ENCODE peak calls at places on chromosomes 3 and 15, in four cellular contexts. T is brain microvascular endothelial cell, Y is lower lobe of right lung, E is GM23338. W is an unnamed sample.

GRCh38 chr15:67512140-67512539 is 8.8 kb upstream of the C15orf61 start:
- DNase-seq in T (no peak), E (no peak), Y (no peak), W (no peak)

GRCh38 chr3:31423522-31423921 is 109.2 kb upstream of the STT3B start:
- DNase-seq in T (peak), E (no peak), Y (no peak), W (no peak)

GRCh38 chr3:167829057-167829456 is 93.5 kb downstream of the SERPINI1 start:
- DNase-seq in Y (no peak), T (no peak), E (no peak), W (no peak)

GRCh38 chr3:1693145-1693544 is 405.5 kb upstream of the CNTN4 start:
- DNase-seq in Y (no peak), T (no peak), E (peak), W (no peak)

GRCh38 chr3:149494022-149494758 is 19.7 kb downstream of the TM4SF4 start:
- DNase-seq in Y (peak), T (peak), E (peak), W (peak)

GRCh38 chr15:63276342-63277043 is 912 bp upstream of the APH1B start:
- DNase-seq in T (no peak), E (no peak), Y (no peak), W (no peak)

GRCh38 chr3:15460891-15461524 is 33.6 kb downstream of the EAF1 start:
- DNase-seq in Y (no peak), T (no peak), E (no peak), W (no peak)

GRCh38 chr3:129758921-129759320 is 134.6 kb downstream of the TMCC1 start:
- DNase-seq in Y (no peak), E (no peak), T (no peak), W (no peak)

GRCh38 chr3:45026038-45026437 is at the start of gene CLEC3B:
- DNase-seq in E (no peak), T (peak), Y (peak), W (peak)

GRCh38 chr3:104244680-104245079 is 1122.0 kb upstream of the ALCAM start:
- DNase-seq in E (no peak), T (no peak), Y (no peak), W (no peak)

GRCh38 chr3:133042778-133043177 is 4.6 kb downstream of the TMEM108 start:
- DNase-seq in E (no peak), Y (no peak), T (peak), W (no peak)

GRCh38 chr15:96331141-96331941 is 841 bp downstream of the NR2F2 start:
- DNase-seq in E (no peak), Y (peak), T (peak), W (no peak)

GRCh38 chr15:62647195-62647865 is 395.2 kb upstream of the TPM1 start:
- DNase-seq in E (no peak), Y (no peak), T (peak), W (no peak)

GRCh38 chr3:114274929-114275328 is 18.9 kb upstream of the TIGIT start:
- DNase-seq in T (peak), E (no peak), Y (no peak), W (no peak)

GRCh38 chr15:29070471-29071192 is 184.9 kb downstream of the APBA2 start:
- DNase-seq in E (no peak), Y (no peak), T (no peak), W (no peak)

GRCh38 chr3:126568776-126569342 is 10.1 kb upstream of the C3orf22 start:
- DNase-seq in E (no peak), Y (no peak), T (no peak), W (no peak)

GRCh38 chr3:139020868-139021234 is at the start of gene PRR23B:
- DNase-seq in Y (no peak), T (no peak), E (peak), W (no peak)

GRCh38 chr15:48967336-48967735 is 3.6 kb upstream of the SHC4 start:
- DNase-seq in E (no peak), Y (no peak), T (no peak), W (no peak)

GRCh38 chr3:182389041-182389815 is 404.1 kb upstream of the ATP11B start:
- DNase-seq in E (no peak), T (no peak), Y (no peak), W (no peak)

GRCh38 chr3:47444103-47444502 is 31.6 kb downstream of the SCAP start:
- DNase-seq in Y (no peak), E (no peak), T (no peak), W (no peak)
- H3K4me3 ChIP-seq in Y (no peak), E (no peak), T (no peak), W (no peak)

GRCh38 chr15:39598186-39598850 is 17.4 kb downstream of the THBS1 start:
- DNase-seq in Y (no peak), E (no peak), T (no peak), W (no peak)
- H3K27ac ChIP-seq in Y (no peak), E (no peak), T (no peak), W (no peak)

DNA sequence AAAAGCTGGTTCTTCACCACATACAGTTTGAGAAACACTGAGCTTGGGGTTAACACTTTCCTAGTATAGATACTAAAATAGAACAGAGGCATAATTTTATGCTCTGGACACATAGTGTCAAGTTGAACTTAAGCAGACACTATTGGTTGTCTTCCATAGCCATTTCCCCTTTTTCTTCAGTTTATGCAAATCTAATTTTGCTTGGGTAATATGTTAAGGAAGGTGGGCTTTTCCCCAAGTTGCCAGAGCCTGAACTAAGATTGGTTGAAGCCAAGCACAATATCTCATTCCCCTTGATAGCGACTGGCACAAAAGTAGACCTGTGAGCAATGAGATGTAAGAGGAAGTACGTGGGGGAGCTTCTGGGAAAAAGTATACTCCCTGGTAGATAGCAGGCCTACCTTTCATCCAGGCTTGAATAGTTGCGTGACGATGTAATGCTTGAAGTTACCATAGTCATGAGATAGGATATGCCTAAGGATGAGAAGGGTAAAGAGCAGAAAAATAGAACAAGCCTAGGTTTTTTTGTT is 4.5 kb upstream of the POPDC2 start:
- DNase-seq in Y (no peak), E (no peak), T (peak), W (no peak)
- H3K4me3 ChIP-seq in Y (no peak), E (no peak), T (no peak), W (no peak)

GRCh38 chr3:51276046-51276445 is 109.0 kb upstream of the MANF start:
- DNase-seq in T (no peak), Y (no peak), E (no peak), W (no peak)

GRCh38 chr3:51279448-51279847 is 105.6 kb upstream of the MANF start:
- DNase-seq in T (no peak), Y (no peak), E (no peak), W (no peak)

GRCh38 chr3:51283421-51283820 is 101.7 kb upstream of the MANF start:
- DNase-seq in E (no peak), Y (no peak), T (peak), W (no peak)

GRCh38 chr3:51282931-51283330 is 102.2 kb upstream of the MANF start:
- DNase-seq in T (peak), E (no peak), Y (no peak), W (no peak)

DNA sequence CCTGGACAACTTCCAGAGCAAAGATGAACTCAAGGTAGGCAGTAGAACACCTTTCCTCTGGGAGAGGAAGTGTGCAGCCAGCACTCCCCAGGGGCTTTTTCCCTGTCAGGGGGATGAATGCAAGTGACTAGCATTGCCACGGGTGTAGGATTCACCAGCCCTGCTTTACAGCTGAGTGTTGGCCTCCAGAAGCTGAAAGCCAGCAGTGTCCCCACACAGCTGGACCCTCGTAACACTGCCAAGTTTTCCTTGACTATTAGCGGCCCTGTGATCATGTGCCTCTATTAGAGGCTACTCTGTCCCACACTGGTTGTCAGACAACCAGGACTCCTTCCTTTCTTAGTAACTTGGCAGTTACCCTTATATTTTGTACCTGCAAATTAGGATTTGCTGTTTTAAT is 104.9 kb upstream of the MANF start:
- DNase-seq in E (no peak), T (no peak), Y (no peak), W (no peak)
- H3K27ac ChIP-seq in E (no peak), T (no peak), Y (no peak), W (no peak)

DNA sequence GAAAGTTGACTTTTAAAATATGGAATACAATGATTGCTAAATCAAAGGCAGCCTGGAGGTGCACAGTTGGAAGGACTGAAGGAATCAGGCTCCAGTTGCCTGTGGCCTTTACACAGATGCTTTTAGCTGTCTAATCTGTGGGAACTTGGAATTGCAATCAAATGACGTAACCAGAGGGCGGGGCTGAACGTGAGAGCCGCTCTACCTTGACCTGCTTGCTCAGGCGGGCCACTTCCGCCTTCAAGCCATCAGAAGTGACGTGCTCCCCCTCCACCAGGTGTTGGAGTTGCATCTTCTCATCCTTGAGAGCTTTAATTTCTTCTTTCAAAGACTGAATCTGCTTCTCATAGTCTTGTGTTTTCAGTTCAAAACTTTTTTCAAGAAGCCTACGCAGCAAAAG is 37.7 kb upstream of the GNB5 start:
- DNase-seq in T (no peak), Y (no peak), E (peak), W (no peak)
- H3K4me3 ChIP-seq in T (no peak), Y (no peak), E (no peak), W (no peak)

DNA sequence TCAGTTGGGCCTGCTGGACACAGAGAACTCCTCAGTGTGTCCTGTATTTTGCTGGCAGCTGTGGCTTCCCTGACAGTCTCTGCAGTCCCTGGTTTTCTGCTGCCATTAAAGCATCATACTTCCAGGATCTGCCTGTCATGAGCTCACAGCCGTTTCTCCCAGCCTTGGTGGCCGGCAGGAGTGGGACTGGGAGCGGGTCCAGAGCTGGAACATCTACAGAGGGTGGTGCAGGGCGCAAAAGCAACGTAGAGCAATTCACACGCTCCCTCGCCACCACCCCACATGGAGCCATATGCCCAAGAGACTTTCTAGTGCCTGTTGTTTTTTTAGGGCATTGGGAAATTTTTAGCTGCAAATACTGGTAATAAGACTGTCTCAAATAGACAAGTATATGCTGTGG is 33.6 kb downstream of the ABTB1 start:
- DNase-seq in Y (peak), T (no peak), E (no peak), W (peak)
- H3K27ac ChIP-seq in Y (no peak), T (no peak), E (no peak), W (no peak)

W was measured in aorta.